ENCODE peak calls at places on chromosomes 1 and 21, in six cellular contexts. U is thoracic aorta, L is aorta, S is cardiac muscle cell, W is lower lobe of right lung, M is endodermal cell. O is an unnamed sample.

GRCh38 chr1:29567257-29567656 is 330.9 kb downstream of the PTPRU start:
- DNase-seq in M (no peak), S (no peak), U (no peak), L (no peak), W (no peak), O (no peak)

GRCh38 chr1:156498447-156499193 is 2.0 kb downstream of the MEF2D start:
- DNase-seq in M (peak; percentile 78), U (no peak), S (peak; percentile 57), L (peak; percentile 70), W (no peak), O (peak; percentile 67)

GRCh38 chr1:83756984-83757717 is 241.8 kb downstream of the TTLL7 start:
- DNase-seq in U (no peak), W (no peak), L (no peak), M (no peak), S (no peak), O (no peak)

GRCh38 chr1:161766102-161766981 is at the start of gene ATF6:
- DNase-seq in L (peak; percentile 93), M (peak; percentile 88), W (peak; percentile 91), S (peak; percentile 96), U (peak; percentile 70), O (peak; percentile 94)

GRCh38 chr21:33931799-33932390 is 16.3 kb upstream of the ATP5PO start:
- DNase-seq in U (no peak), M (no peak), S (peak; percentile 32), L (no peak), W (no peak), O (no peak)

GRCh38 chr1:39955547-39956539 is 898 bp downstream of the MFSD2A start:
- DNase-seq in W (no peak), U (no peak), S (peak; percentile 55), L (no peak), M (peak; percentile 64), O (no peak)

GRCh38 chr1:203751051-203751450 is 13.9 kb upstream of the LAX1 start:
- DNase-seq in U (no peak), W (no peak), M (no peak), S (peak; percentile 63), L (no peak), O (no peak)

GRCh38 chr1:113073457-113073950 is 506 bp downstream of the LRIG2 start:
- DNase-seq in M (peak; percentile 88), W (no peak), S (peak; percentile 62), L (peak; percentile 61), U (no peak), O (peak; percentile 79)

GRCh38 chr1:182603646-182604127 is 502 bp downstream of the RGS16 start:
- DNase-seq in L (no peak), M (no peak), U (no peak), W (peak; percentile 49), S (no peak), O (no peak)

GRCh38 chr1:74463301-74463988 is 49.0 kb downstream of the LRRC53 start:
- DNase-seq in L (no peak), M (no peak), W (no peak), S (peak; percentile 62), U (no peak), O (no peak)

GRCh38 chr1:243489681-243490080 is 233.8 kb downstream of the SDCCAG8 start:
- DNase-seq in U (no peak), S (no peak), M (no peak), L (no peak), W (no peak), O (no peak)

GRCh38 chr1:157163273-157164127 is 25.3 kb upstream of the ETV3 start:
- DNase-seq in W (peak; percentile 68), S (peak; percentile 61), U (no peak), L (peak; percentile 62), M (peak; percentile 99), O (peak; percentile 75)

GRCh38 chr1:47201179-47201578 is 11.3 kb upstream of the PDZK1IP1 start:
- DNase-seq in L (no peak), W (no peak), S (peak; percentile 61), U (no peak), M (peak; percentile 53), O (no peak)

GRCh38 chr1:70509996-70510876 is 99.2 kb downstream of the CTH start:
- DNase-seq in W (no peak), L (peak; percentile 45), U (no peak), M (no peak), S (peak; percentile 92), O (no peak)

GRCh38 chr1:14697371-14697770 is 98.9 kb downstream of the KAZN start:
- DNase-seq in M (no peak), L (no peak), U (no peak), W (no peak), S (no peak), O (no peak)

GRCh38 chr1:109769335-109770078 is 5.8 kb upstream of the EPS8L3 start:
- DNase-seq in S (peak; percentile 52), W (peak; percentile 2), L (peak; percentile 32), U (no peak), M (no peak), O (no peak)
- H3K4me1 ChIP-seq in S (no peaks in the 10 kb centered on the region), W (peaks cover 7% of the 10 kb centered on the region), L (no peaks in the 10 kb centered on the region), U (no peaks in the 10 kb centered on the region), M (no peaks in the 10 kb centered on the region), O (peaks cover 22% of the 10 kb centered on the region)

GRCh38 chr1:10507111-10507879 is 32.5 kb downstream of the PEX14 start:
- DNase-seq in U (peak; percentile 46), L (peak; percentile 76), S (peak; percentile 93), M (peak; percentile 82), W (peak; percentile 60), O (peak; percentile 85)
- H3K27ac ChIP-seq in U (no peak overlapping the region), L (no peak overlapping the region), S (no peak overlapping the region), M (no peak overlapping the region), W (no peak overlapping the region), O (no peak overlapping the region)

GRCh38 chr1:53562256-53562982 is 103.2 kb downstream of the DMRTB1 start:
- DNase-seq in U (no peak), L (peak; percentile 21), M (no peak), S (no peak), W (no peak), O (no peak)
- H3K4me1 ChIP-seq in U (no peaks in the 10 kb centered on the region), L (no peaks in the 10 kb centered on the region), M (no peaks in the 10 kb centered on the region), S (no peaks in the 10 kb centered on the region), W (no peaks in the 10 kb centered on the region), O (no peaks in the 10 kb centered on the region)

GRCh38 chr1:229661897-229662296 is 35.9 kb downstream of the URB2 start:
- DNase-seq in S (no peak), U (no peak), M (no peak), W (no peak), L (no peak), O (no peak)

GRCh38 chr1:229665912-229666558 is 40.0 kb downstream of the URB2 start:
- DNase-seq in M (no peak), W (no peak), S (no peak), L (no peak), U (no peak), O (no peak)

GRCh38 chr1:229669333-229669732 is 43.3 kb downstream of the URB2 start:
- DNase-seq in U (no peak), M (no peak), S (peak; percentile 59), L (no peak), W (no peak), O (no peak)

GRCh38 chr1:229661022-229661877 is 35.2 kb downstream of the URB2 start:
- DNase-seq in W (peak; percentile 86), L (peak; percentile 86), U (peak; percentile 29), S (peak; percentile 79), M (peak; percentile 96), O (peak; percentile 88)

GRCh38 chr1:229664133-229664689 is 38.2 kb downstream of the URB2 start:
- DNase-seq in U (no peak), S (peak; percentile 64), W (no peak), L (no peak), M (no peak), O (no peak)
- H3K27ac ChIP-seq in U (no peak overlapping the region), S (no peak overlapping the region), W (no peak overlapping the region), L (no peak overlapping the region), M (no peak overlapping the region), O (no peak overlapping the region)

DNA sequence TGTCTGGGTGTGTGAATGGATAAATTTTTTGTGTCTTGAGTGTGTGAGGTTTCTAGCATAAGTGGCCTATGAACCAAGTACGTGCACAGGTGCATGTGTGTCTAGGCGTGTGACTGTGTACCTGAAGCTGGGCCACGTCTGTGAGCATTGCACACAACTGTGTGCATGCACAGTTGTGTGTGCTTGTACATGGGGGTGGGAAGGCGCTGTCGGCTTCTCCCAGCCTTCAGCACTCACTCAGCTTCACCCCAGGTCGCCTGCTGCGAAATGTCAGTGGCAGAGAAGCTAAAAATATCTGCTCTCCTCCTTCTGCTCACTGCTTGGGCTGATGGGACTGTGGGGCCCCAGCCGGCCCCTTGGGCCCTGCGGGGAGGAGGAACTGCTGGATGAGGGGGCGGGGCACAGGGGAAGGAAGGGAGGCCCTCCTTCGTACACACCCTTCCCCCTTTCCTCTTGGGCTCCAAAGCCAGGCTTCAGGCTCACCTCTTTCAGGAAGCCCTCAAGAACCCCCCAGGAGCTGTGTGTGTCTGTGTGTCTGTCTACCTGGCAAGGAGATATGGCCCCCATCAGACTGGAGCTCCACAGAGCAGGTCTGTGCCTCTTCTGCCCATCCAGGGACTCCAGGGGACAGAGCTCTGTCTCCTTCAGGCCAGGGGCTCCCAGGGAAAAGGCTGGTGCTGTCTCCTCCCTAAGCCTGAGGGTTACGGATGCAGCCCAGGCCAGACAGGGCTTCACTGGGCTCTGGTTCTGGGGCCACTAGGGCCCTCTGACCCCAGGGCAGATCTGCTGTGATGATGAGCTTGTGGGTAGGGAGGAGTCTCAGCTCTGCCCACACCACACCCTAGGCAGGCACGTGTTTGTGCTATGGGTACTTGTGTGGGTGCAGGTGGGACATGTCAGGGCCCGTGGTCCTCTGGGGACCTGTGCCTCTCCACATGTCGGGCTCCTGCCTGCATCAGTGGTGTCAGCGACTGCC is 35.6 kb upstream of the WASF2 start:
- DNase-seq in S (peak; percentile 75), W (peak; percentile 81), M (peak; percentile 88), L (peak; percentile 86), U (no peak), O (peak; percentile 72)
- H3K4me1 ChIP-seq in S (peaks cover 68% of the 10 kb centered on the region), W (peaks cover 87% of the 10 kb centered on the region), M (peaks cover 20% of the 10 kb centered on the region), L (no peaks in the 10 kb centered on the region), U (peaks cover 57% of the 10 kb centered on the region), O (peaks cover 87% of the 10 kb centered on the region)

DNA sequence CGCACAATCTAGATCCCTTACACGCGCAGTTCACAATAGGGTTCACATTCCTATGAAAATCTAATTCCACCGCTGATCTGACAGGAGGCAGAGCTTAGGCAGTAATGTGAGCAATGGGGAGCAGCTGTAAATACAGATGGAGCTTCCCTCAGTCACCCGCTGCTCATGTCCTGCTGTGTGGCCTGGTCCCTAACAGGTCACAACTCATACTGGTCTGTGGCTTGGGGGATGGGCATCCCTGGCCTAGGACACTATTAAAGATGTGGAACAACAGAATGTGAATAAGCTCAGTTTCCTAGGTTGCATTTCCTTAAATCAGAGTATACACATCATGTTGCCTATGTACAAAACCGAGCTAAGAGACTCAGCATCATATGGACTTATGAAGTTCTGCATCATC is 16.2 kb downstream of the IFI44 start:
- DNase-seq in L (no peak), S (no peak), M (no peak), U (no peak), W (no peak), O (no peak)
- H3K27ac ChIP-seq in L (no peak overlapping the region), S (no peak overlapping the region), M (no peak overlapping the region), U (no peak overlapping the region), W (no peak overlapping the region), O (no peak overlapping the region)